ENCODE peak calls at places on chromosomes 11 and 22, in eight cellular contexts. Z is right atrium auricular region; F is H9; R is CD4-positive, alpha-beta T cell; P is right lobe of liver; A is PC-3; B is fibroblast of the aortic adventitia; O is endothelial cell. T is an unnamed sample.

GRCh38 chr11:27552356-27552755 is 45.8 kb upstream of the LIN7C start:
- DNase-seq in F (no peak), P (no peak), R (no peak), A (no peak), Z (no peak), O (no peak), B (no peak), T (no peak)

GRCh38 chr11:33658195-33658900 is 42.3 kb downstream of the C11orf91 start:
- DNase-seq in P (no peak), Z (peak; percentile 54), B (no peak), R (no peak), F (peak; percentile 63), O (no peak), A (no peak), T (no peak)

GRCh38 chr22:35959121-35959800 is 69.4 kb downstream of the RBFOX2 start:
- DNase-seq in F (no peak), Z (no peak), O (no peak), B (no peak), A (no peak), P (no peak), R (no peak), T (no peak)

GRCh38 chr11:68137833-68138232 is 16.6 kb upstream of the CHKA start:
- DNase-seq in P (no peak), A (no peak), F (no peak), B (no peak), Z (no peak), R (no peak), O (no peak), T (no peak)

GRCh38 chr11:46850829-46851380 is 4.8 kb upstream of the CKAP5 start:
- DNase-seq in O (no peak), F (peak; percentile 45), B (no peak), A (no peak), R (no peak), Z (no peak), P (no peak), T (no peak)

GRCh38 chr11:45921561-45922424 is 663 bp upstream of the LARGE2 start:
- DNase-seq in R (no peak), A (peak; percentile 53), O (no peak), B (no peak), Z (no peak), P (peak; percentile 75), F (peak; percentile 98), T (no peak)

GRCh38 chr22:30306629-30307016 is 17.3 kb upstream of the CASTOR1 start:
- DNase-seq in A (no peak), R (no peak), B (no peak), Z (no peak), F (no peak), O (no peak), P (no peak), T (no peak)

GRCh38 chr11:67032830-67033555 is 10.1 kb downstream of the SYT12 start:
- DNase-seq in O (no peak), F (no peak), Z (peak; percentile 66), A (peak; percentile 79), R (no peak), P (no peak), B (peak; percentile 91), T (peak; percentile 85)

DNA sequence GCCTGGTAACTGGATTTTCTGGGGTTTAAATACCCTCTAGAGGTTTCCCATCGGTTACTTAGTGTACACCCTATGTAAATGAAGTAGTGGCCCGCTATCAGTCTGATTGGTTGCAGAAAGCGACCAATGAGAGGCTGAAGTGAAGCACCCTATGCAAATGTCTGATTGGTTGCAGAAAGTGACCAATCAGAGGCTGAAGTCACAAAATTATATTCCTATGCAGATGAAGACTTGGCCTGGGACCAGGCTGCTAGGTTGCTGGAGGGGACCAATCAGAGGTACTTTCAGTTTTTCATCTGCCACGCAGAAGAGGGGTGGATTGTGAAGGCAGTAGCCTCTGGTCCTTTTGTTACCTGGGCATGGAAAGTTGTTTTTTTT is 134.8 kb downstream of the TBC1D22A start:
- DNase-seq in P (no peak), Z (no peak), B (no peak), O (no peak), F (no peak), A (peak; percentile 1), R (no peak), T (no peak)
- TF ChIP-seq CTCF in P (no peak), Z (no peak), B (no peak), O (no peak), F (no peak), A (no peak), R (no peak), T (no peak)

GRCh38 chr22:43012390-43012789 is 2.6 kb downstream of the PACSIN2 start:
- DNase-seq in A (no peak), B (no peak), O (no peak), Z (no peak), R (no peak), P (no peak), F (no peak), T (no peak)
- TF ChIP-seq CTCF in A (no peak), B (no peak), O (no peak), Z (no peak), R (no peak), P (no peak), F (no peak), T (no peak)

GRCh38 chr11:64246874-64247728 is at the start of gene PPP1R14B:
- DNase-seq in R (peak; percentile 68), F (peak; percentile 95), Z (peak; percentile 89), A (peak; percentile 91), B (peak; percentile 76), O (peak; percentile 84), P (peak; percentile 93), T (peak; percentile 90)
- TF ChIP-seq CTCF in R (no peak), F (peak; percentile 39), Z (no peak), A (no peak), B (peak; percentile 4), O (peak; percentile 8), P (peak; percentile 15), T (peak; percentile 54)

DNA sequence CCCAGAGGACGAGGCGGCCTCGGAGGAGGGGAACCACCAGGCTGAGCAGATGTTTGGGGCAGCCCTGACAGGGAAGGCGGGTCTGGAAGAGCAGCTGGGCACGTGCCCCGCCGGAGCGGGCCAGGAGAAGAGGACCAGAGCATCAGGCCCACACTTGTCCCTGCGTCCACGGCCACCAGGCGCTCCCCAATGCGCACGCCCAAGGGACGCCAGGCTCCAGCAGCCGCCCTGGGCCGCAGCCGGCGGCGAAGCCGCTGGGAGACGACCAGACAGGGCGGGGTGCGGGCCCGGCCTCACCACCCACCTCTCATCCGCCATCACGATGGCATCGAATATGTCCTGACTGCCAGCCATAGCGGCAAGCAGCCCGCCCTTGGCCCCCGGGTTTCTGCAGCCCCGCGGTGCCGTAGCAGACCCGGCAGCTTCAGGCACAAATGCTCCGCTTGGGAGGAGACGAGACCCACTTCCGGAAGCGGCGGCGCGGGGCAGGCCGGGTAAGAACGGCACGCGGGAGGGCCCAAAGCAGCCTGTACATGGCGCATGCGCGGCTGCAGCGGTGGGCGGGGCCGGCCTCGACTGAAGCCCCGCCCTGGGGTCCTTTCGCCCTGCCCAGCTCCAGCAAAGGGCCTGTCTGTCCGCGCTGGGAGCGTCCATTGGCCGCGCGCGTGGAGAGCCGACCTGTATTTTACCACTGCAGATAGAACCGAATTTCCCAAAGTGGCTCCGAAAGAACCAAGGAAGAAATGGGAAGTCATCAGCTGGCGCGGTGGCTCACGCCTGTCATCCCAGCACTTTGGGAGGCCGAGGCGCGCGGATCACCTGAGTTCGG is at the start of gene LTO1:
- DNase-seq in P (peak; percentile 97), O (peak; percentile 98), B (peak; percentile 95), R (peak; percentile 92), F (peak; percentile 96), A (peak; percentile 98), Z (peak; percentile 96), T (peak; percentile 92)
- TF ChIP-seq CTCF in P (no peak), O (no peak), B (no peak), R (no peak), F (no peak), A (no peak), Z (no peak), T (no peak)

GRCh38 chr11:65588199-65589054 is 7.2 kb downstream of the KCNK7 start:
- DNase-seq in A (peak; percentile 65), P (peak; percentile 63), F (peak; percentile 84), B (peak; percentile 43), Z (no peak), O (peak; percentile 70), R (peak; percentile 79), T (peak; percentile 46)
- TF ChIP-seq CTCF in A (peak; percentile 76), P (peak; percentile 52), F (peak; percentile 71), B (peak; percentile 50), Z (peak; percentile 31), O (peak; percentile 57), R (peak; percentile 70), T (peak; percentile 74)

GRCh38 chr11:32188785-32189184 is 97.9 kb downstream of the RCN1 start:
- DNase-seq in F (no peak), Z (no peak), A (no peak), B (no peak), O (no peak), P (no peak), R (no peak), T (no peak)
- TF ChIP-seq CTCF in F (peak; percentile 36), Z (no peak), A (peak; percentile 41), B (peak; percentile 3), O (no peak), P (no peak), R (no peak), T (peak; percentile 17)

DNA sequence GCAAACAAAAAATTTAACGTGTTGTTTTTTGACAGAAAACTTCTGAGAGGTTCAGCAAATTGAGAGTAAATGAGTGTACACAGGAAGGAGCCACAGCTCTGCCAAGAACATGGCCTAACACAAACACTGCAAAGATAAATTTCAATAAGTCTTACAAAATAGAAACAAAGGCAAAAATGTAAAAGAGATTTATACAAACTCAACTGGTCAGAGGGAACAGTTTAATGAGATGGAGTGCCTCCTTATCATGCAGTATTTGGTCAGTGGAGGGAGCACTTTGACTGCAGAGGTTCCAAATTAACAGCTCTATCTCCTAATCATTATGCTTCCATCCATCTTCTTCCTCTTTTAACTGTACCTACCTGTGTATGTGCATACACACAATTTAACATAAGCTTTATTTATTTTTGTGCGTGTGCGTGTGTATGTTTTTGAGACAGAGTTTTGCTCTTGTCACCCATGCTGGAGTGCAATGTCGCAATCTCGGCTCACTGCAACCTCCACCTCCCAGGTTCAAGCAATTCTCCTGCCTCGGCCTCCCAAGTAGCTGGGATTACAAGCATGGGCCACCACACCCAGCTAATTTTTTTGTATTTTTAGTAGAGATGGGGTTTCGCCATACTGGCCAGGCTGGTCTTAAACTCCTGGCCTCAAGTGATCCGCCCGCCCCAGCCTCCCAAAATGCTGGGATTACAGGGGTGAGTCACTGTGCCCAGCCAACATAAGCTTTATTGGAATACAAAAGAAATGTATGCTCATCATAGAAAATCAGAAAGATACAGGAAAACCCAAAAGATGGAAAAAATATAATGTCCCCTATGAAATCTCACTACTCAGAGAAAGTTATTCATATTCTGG is 111.9 kb downstream of the MRTFA start:
- DNase-seq in P (no peak), B (peak; percentile 53), R (no peak), Z (no peak), A (peak; percentile 39), O (no peak), F (no peak), T (no peak)
- TF ChIP-seq CTCF in P (peak; percentile 33), B (peak; percentile 46), R (no peak), Z (no peak), A (peak; percentile 52), O (no peak), F (peak; percentile 47), T (peak; percentile 57)

DNA sequence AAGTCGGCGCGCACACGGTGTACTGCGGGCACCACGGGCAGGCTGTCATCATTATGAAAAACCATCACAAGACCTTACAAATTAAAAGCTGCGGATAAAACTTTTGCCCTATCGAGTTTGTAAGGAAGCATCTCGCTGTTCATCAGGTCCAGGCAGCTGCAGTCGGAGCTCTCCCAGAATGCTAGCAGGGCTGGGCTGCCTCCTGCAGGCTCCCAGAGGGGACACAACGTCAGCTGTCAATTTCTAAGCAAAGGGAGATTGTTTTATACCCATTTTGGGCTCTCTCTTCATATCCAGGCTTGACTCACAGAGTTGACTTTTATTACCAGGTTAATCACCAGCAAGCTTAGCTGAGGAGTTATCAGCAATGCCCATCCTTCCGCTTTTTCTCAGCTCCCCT is 375.1 kb downstream of the OPCML start:
- DNase-seq in A (no peak), O (peak; percentile 56), Z (no peak), R (no peak), B (no peak), F (peak; percentile 72), P (no peak), T (no peak)
- TF ChIP-seq CTCF in A (no peak), O (no peak), Z (no peak), R (no peak), B (no peak), F (peak; percentile 75), P (no peak), T (no peak)

T was measured in HFFc6.